ENCODE peak calls at places on chromosome 14, in four cellular contexts. J is GM12878, P is HepG2, V is SK-N-SH. N is an unnamed sample.

GRCh38 chr14:102201369-102201748 is 61.7 kb downstream of the WDR20 start:
- DNase-seq in J (peak), P (no peak), V (no peak), N (no peak)

GRCh38 chr14:51614707-51615106 is 37.0 kb upstream of the FRMD6 start:
- DNase-seq in J (no peak), P (no peak), V (no peak), N (no peak)

GRCh38 chr14:93892505-93892839 is 34.7 kb upstream of the FAM181A start:
- DNase-seq in J (no peak), P (no peak), V (no peak), N (no peak)

GRCh38 chr14:92352158-92352985 is 29.4 kb downstream of the SLC24A4 start:
- DNase-seq in J (no peak), P (peak), V (no peak), N (peak)

GRCh38 chr14:92922155-92922735 is 705 bp upstream of the CHGA start:
- DNase-seq in J (no peak), P (no peak), V (no peak), N (no peak)

GRCh38 chr14:52013984-52014600 is 24.7 kb downstream of the RTRAF start:
- DNase-seq in J (no peak), P (no peak), V (peak), N (peak)

GRCh38 chr14:64682173-64682710 is 22.0 kb upstream of the PLEKHG3 start:
- DNase-seq in J (no peak), P (no peak), V (no peak), N (no peak)

GRCh38 chr14:75609606-75610476 is 31.4 kb downstream of the FLVCR2 start:
- DNase-seq in J (no peak), P (no peak), V (no peak), N (no peak)

GRCh38 chr14:106395460-106396050 is 869.2 kb downstream of the TMEM121 start:
- DNase-seq in J (no peak), P (no peak), V (no peak), N (no peak)

GRCh38 chr14:76081642-76082041 is 70.1 kb upstream of the GPATCH2L start:
- DNase-seq in J (no peak), P (no peak), V (no peak), N (no peak)

GRCh38 chr14:103828315-103828967 is 18.9 kb downstream of the PPP1R13B start:
- DNase-seq in J (no peak), P (no peak), V (no peak), N (no peak)

GRCh38 chr14:102071283-102071998 is 15.4 kb downstream of the HSP90AA1 start:
- DNase-seq in J (no peak), P (peak), V (no peak), N (no peak)

GRCh38 chr14:104245075-104245474 is 106.7 kb downstream of the KIF26A start:
- DNase-seq in J (no peak), P (no peak), V (no peak), N (no peak)

GRCh38 chr14:32259368-32260013 is 56.4 kb upstream of the RNU6-8 start:
- DNase-seq in J (peak), P (peak), V (peak), N (no peak)

GRCh38 chr14:103502877-103503276 is 19.8 kb downstream of the CKB start:
- DNase-seq in J (no peak), P (no peak), V (no peak), N (no peak)

GRCh38 chr14:90487462-90487861 is 90.6 kb downstream of the CALM1 start:
- DNase-seq in J (no peak), P (no peak), V (no peak), N (no peak)

GRCh38 chr14:24231263-24232120 is 675 bp downstream of the NEDD8 start:
- DNase-seq in J (no peak), P (peak), V (peak), N (no peak)

GRCh38 chr14:55884819-55885218 is 233.4 kb upstream of the PELI2 start:
- DNase-seq in J (no peak), P (no peak), V (no peak), N (no peak)

GRCh38 chr14:64707661-64708060 is 3.4 kb downstream of the PLEKHG3 start:
- DNase-seq in J (no peak), P (peak), V (no peak), N (no peak)

GRCh38 chr14:27730204-27730603 is 1036.4 kb upstream of the FOXG1 start:
- DNase-seq in J (no peak), P (no peak), V (no peak), N (no peak)

GRCh38 chr14:104948736-104949031 is 24.0 kb downstream of the PLD4 start:
- DNase-seq in J (no peak), P (no peak), V (no peak), N (no peak)

GRCh38 chr14:53432378-53432802 is 279.3 kb upstream of the DDHD1 start:
- DNase-seq in J (no peak), P (peak), V (peak), N (peak)

GRCh38 chr14:26867171-26867757 is 269.4 kb upstream of the NOVA1 start:
- DNase-seq in J (no peak), P (no peak), V (no peak), N (no peak)

GRCh38 chr14:71089974-71090373 is 182.7 kb downstream of the PCNX1 start:
- DNase-seq in J (no peak), P (no peak), V (no peak), N (no peak)

GRCh38 chr14:73180385-73180805 is 44.1 kb downstream of the PSEN1 start:
- DNase-seq in J (no peak), P (peak), V (no peak), N (no peak)

GRCh38 chr14:76015668-76016067 is 30.1 kb downstream of the IFT43 start:
- DNase-seq in J (peak), P (no peak), V (no peak), N (no peak)

GRCh38 chr14:73230051-73230450 is 7.3 kb upstream of the PAPLN start:
- DNase-seq in J (no peak), P (no peak), V (no peak), N (no peak)

GRCh38 chr14:102096569-102097188 is 9.8 kb upstream of the HSP90AA1 start:
- DNase-seq in J (no peak), P (peak), V (peak), N (peak)

GRCh38 chr14:106875503-106875902 is 1349.1 kb downstream of the TMEM121 start:
- DNase-seq in J (no peak), P (no peak), V (no peak), N (no peak)

GRCh38 chr14:55416866-55417265 is 5.2 kb upstream of the ATG14 start:
- DNase-seq in J (no peak), P (no peak), V (no peak), N (peak)

GRCh38 chr14:33307691-33308369 is 369.2 kb downstream of the NPAS3 start:
- DNase-seq in J (no peak), P (no peak), V (peak), N (peak)

GRCh38 chr14:100147181-100147631 is 12.2 kb downstream of the DEGS2 start:
- DNase-seq in J (no peak), P (no peak), V (peak), N (no peak)
- TF ChIP-seq GABPA in J (no peak), P (no peak), V (no peak), N (no peak)

DNA sequence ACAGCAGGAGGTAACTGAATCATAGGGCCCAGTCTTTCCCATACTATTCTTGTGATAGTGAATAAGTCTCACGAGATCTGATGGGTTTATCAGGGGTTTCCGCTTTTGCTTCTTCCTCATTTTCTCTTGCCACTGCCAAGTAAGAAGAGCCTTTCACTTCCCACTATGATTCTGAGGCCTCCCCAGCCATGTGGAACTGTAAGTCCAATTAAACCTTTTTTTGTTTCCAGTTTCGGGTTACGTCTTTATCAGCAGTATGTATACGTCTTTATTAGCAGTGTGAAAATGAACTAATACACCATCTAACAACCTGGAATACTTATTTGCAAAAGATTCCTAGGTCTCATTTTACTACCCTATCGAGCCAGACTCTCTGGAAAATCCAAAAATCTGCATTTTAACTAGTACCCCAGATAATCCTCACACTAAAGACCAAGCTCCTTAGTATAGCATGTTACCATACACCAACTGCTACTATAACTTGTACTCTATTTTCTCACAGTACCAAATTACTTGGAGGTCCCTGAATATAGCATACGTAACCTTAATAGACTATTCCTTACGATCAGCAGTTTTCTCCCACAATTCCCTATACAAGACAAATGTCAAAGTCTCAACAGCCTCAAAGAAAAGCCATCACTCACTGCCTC is 11.4 kb downstream of the GTF2A1 start:
- DNase-seq in J (peak), P (no peak), V (no peak), N (no peak)
- TF ChIP-seq TCF12 in J (no peak), P (no peak), V (no peak), N (no peak)

GRCh38 chr14:61698216-61698980 is 3.1 kb downstream of the HIF1A start:
- DNase-seq in J (no peak), P (no peak), V (no peak), N (no peak)
- TF ChIP-seq GABPA in J (no peak), P (no peak), V (no peak), N (no peak)

DNA sequence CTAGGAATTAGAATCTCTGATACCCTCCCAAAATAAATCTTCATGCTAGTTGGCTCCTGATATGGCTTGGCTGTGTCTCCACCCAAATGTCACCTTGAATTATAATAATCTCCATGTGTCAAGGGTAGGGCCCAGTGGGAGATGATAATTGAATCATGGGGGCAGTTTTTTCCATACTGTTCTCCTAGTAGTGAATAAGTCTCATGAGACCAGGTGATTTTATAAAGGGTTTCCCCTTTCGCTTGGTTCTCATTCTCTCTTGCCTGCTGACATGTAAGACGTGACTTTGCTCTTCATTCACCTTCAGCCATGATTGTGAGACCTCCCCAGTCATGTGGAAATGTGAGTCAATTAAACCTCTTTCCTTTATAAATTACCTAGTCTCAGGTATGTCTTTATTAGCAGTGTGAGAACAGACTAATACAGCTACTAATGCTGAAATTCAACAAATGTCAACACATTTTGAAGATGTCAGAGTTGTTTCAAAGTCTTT is 12.2 kb upstream of the SPTSSA start:
- DNase-seq in J (no peak), P (no peak), V (no peak), N (no peak)
- TF ChIP-seq TCF12 in J (no peak), P (no peak), V (no peak), N (no peak)

DNA sequence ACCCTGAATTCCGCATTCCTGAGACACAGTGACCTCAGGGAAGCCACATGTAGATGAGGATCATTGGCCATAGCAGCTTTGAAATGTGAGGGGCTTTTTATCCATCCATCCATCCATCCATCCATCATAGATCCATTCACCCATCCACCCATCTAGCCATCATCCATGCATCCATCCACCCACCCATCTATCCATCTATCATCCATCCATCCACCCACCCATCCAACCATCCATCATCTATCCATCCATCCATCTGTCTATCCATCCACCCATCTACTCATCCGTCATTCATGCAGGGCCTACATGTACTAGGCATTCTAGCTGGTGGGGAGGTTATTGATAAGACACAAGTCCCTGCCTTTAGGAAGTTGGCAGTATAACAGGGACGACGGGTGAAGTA is 27.9 kb upstream of the CEBPE start:
- DNase-seq in J (no peak), P (no peak), V (no peak), N (no peak)
- TF ChIP-seq GABPA in J (no peak), P (no peak), V (no peak), N (no peak)

DNA sequence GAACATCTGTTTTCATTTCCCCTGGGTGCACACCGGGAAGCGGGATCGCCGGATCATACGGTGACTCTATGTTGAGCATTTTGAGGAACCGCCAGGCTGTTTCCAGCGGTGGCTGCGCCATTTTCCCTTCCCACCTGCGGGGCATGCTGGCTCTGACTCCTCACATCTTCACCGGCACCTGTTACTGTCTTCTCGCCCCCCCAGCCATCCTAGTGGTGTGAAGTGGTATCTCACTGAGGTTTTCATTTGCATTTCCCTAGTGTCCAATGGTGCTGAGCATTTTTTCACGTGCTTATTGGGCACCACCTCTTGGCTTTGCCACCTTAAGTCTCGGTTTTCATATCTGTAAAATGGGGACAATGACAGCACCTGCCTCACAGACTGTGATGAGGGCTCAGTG is 44.1 kb upstream of the EML1 start:
- DNase-seq in J (no peak), P (no peak), V (no peak), N (no peak)
- TF ChIP-seq TCF12 in J (no peak), P (no peak), V (no peak), N (peak)

GRCh38 chr14:61472025-61472672 is 150.8 kb downstream of the PRKCH start:
- DNase-seq in J (no peak), P (peak), V (peak), N (no peak)
- TF ChIP-seq GABPA in J (no peak), P (no peak), V (no peak), N (no peak)

GRCh38 chr14:96424104-96424989 is 32.4 kb downstream of the AK7 start:
- DNase-seq in J (peak), P (peak), V (peak), N (no peak)
- TF ChIP-seq TCF12 in J (no peak), P (no peak), V (no peak), N (no peak)

GRCh38 chr14:65792208-65792905 is 379.8 kb downstream of the FUT8 start:
- DNase-seq in J (no peak), P (no peak), V (peak), N (no peak)
- TF ChIP-seq GABPA in J (no peak), P (no peak), V (no peak), N (no peak)